ENCODE peak calls at places on chromosomes 16 and 17, in six cellular contexts. K, C, Z, F, S and G are unnamed samples.

GRCh38 chr17:4565209-4566141 is 5.1 kb upstream of the GGT6 start:
- DNase-seq in Z (peak), F (peak), S (peak), C (peak), K (no peak), G (peak)

GRCh38 chr17:81291662-81292061 is 3.4 kb downstream of the SLC38A10 start:
- DNase-seq in Z (peak), C (peak), K (no peak), F (peak), S (peak), G (peak)

GRCh38 chr16:68350951-68351350 is 40.1 kb downstream of the PRMT7 start:
- DNase-seq in F (no peak), Z (no peak), C (no peak), S (no peak), K (no peak), G (no peak)

GRCh38 chr17:65259281-65259680 is 122.1 kb downstream of the RGS9 start:
- DNase-seq in C (no peak), K (no peak), S (no peak), F (no peak), Z (no peak), G (no peak)

GRCh38 chr17:76136276-76137025 is 4.6 kb downstream of the FOXJ1 start:
- DNase-seq in Z (no peak), K (no peak), F (no peak), S (peak), C (no peak), G (no peak)

GRCh38 chr16:67883872-67884261 is 818 bp upstream of the NRN1L start:
- DNase-seq in K (no peak), Z (peak), S (peak), C (peak), F (peak), G (peak)

GRCh38 chr16:67653131-67654068 is 6.7 kb downstream of the ACD start:
- DNase-seq in Z (no peak), S (peak), F (no peak), C (peak), K (no peak), G (no peak)

GRCh38 chr16:80317132-80318098 is 223.4 kb upstream of the DYNLRB2 start:
- DNase-seq in K (no peak), S (peak), C (no peak), Z (no peak), F (peak), G (no peak)

GRCh38 chr16:67327774-67328173 is 1.2 kb downstream of the LRRC36 start:
- DNase-seq in Z (no peak), F (no peak), C (no peak), S (no peak), K (no peak), G (no peak)

GRCh38 chr17:4945176-4945943 is 3.0 kb downstream of the PFN1 start:
- DNase-seq in S (no peak), Z (peak), F (peak), K (peak), C (peak), G (peak)

GRCh38 chr17:2853722-2854580 is 57.7 kb downstream of the RAP1GAP2 start:
- DNase-seq in K (no peak), Z (peak), S (peak), F (no peak), C (peak), G (no peak)

GRCh38 chr17:59353936-59354755 is 22.7 kb downstream of the YPEL2 start:
- DNase-seq in F (no peak), K (no peak), C (no peak), Z (no peak), S (no peak), G (no peak)

GRCh38 chr17:31807846-31808245 is 51.2 kb downstream of the COPRS start:
- DNase-seq in C (no peak), F (no peak), K (no peak), Z (no peak), S (no peak), G (no peak)

GRCh38 chr17:81926451-81927144 is 937 bp downstream of the MAFG start:
- DNase-seq in C (peak), Z (peak), F (peak), K (no peak), S (peak), G (peak)

GRCh38 chr17:38783227-38783626 is 16.1 kb downstream of the PIP4K2B start:
- DNase-seq in C (no peak), S (no peak), F (no peak), Z (no peak), K (no peak), G (no peak)

GRCh38 chr16:19706846-19707245 is 11.2 kb downstream of the KNOP1 start:
- DNase-seq in C (no peak), Z (no peak), K (no peak), F (no peak), S (no peak), G (no peak)

GRCh38 chr16:48507886-48508285 is 102.1 kb downstream of the N4BP1 start:
- DNase-seq in C (no peak), Z (no peak), S (no peak), K (no peak), F (no peak), G (no peak)

GRCh38 chr17:3695723-3696411 is at the start of gene P2RX5:
- DNase-seq in C (peak), S (peak), F (no peak), Z (no peak), K (no peak), G (no peak)

GRCh38 chr16:30757316-30757715 is 4.5 kb downstream of the CFAP119 start:
- DNase-seq in K (no peak), Z (no peak), S (no peak), F (no peak), C (no peak), G (no peak)

GRCh38 chr17:7079581-7080444 is at the start of gene CLEC10A:
- DNase-seq in C (peak), Z (no peak), F (no peak), K (no peak), S (no peak), G (no peak)

GRCh38 chr17:7081341-7082062 is 1.5 kb upstream of the CLEC10A start:
- DNase-seq in S (no peak), K (no peak), Z (no peak), F (no peak), C (no peak), G (no peak)

GRCh38 chr17:7080445-7081041 is 492 bp upstream of the CLEC10A start:
- DNase-seq in S (no peak), C (no peak), F (no peak), K (no peak), Z (no peak), G (no peak)

GRCh38 chr17:7083592-7083991 is 3.5 kb upstream of the CLEC10A start:
- DNase-seq in F (no peak), Z (no peak), C (no peak), K (no peak), S (no peak), G (no peak)

DNA sequence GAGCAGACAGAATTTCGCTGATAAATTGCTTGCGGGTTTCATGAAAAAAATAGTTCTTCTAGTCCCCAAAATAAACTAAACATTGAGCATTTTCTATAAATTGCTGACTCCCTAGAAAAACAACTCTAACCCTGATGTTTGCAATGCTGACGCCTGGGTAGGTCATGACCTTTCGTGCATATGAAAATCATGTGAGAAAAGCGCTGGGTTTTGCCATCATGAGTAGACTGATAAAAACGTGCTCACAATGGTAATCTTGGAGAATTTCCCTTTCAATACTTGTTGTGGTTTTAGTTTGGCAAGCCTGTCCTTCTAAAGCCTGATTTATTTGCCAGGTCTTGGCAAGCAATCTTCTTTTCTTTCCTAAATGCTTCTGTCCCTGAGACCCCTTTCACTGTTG is 4.0 kb upstream of the CLEC10A start:
- DNase-seq in Z (no peak), S (no peak), C (no peak), K (no peak), F (no peak), G (no peak)
- TF ChIP-seq RAD21 in Z (no peak), S (no peak), C (no peak), K (no peak), F (no peak), G (no peak)

GRCh38 chr17:8122923-8123694 is 797 bp downstream of the HES7 start:
- DNase-seq in F (no peak), C (no peak), Z (peak), S (peak), K (no peak), G (no peak)
- TF ChIP-seq REST in F (no peak), C (no peak), Z (no peak), S (no peak), K (no peak), G (no peak)

DNA sequence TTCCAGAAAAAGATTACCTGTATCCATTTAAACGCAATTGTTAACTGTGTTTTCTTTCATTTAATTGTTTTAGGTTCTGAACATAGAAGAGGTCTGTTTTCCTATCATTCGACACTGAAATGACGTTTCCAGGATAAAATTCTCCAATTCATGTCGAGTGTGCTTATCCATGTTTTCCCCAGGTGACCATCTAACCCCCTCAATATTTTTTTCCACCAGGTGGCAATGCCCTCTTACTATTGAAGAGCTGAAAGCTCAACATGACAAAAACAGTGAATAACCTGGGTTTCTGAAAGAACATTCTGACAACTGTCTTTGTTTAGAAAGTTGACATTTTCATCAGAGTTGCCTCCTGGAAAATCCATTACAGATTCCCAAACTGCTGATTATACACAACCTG is 948.7 kb downstream of the KCNJ2 start:
- DNase-seq in Z (peak), K (no peak), S (peak), C (no peak), F (no peak), G (peak)
- TF ChIP-seq RAD21 in Z (peak), K (peak), S (peak), C (no peak), F (no peak), G (peak)

DNA sequence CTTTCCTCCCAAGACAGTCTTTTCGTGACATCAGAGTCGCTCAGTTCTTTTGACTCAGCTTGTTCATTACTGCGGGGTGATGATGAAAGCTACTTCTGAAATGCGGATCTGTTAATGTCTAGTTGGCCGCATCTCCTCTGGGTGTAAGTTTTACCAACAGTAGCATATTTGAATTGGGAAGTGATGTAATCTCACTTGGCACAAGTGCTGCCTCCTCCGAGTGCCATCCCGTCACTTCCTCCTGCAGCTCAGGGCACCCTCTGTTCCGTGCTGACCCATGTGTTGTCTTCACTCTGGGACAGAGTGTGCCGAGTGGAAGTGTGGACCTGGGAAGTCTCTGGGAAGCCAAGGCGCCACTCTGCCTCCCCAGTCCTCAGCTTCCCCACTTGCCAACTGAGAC is 8.9 kb downstream of the ADAD2 start:
- DNase-seq in Z (no peak), S (no peak), F (no peak), C (no peak), K (no peak), G (no peak)
- TF ChIP-seq REST in Z (no peak), S (no peak), F (no peak), C (no peak), K (no peak), G (no peak)

GRCh38 chr17:51761105-51761504 is 397.4 kb downstream of the CA10 start:
- DNase-seq in C (no peak), F (no peak), S (no peak), K (no peak), Z (no peak), G (no peak)

GRCh38 chr17:51765558-51766145 is 392.9 kb downstream of the CA10 start:
- DNase-seq in S (no peak), C (no peak), Z (no peak), F (no peak), K (no peak), G (no peak)

GRCh38 chr17:51768706-51769105 is 389.8 kb downstream of the CA10 start:
- DNase-seq in C (no peak), F (no peak), K (no peak), S (no peak), Z (no peak), G (no peak)

GRCh38 chr17:51767287-51767686 is 391.2 kb downstream of the CA10 start:
- DNase-seq in K (no peak), F (no peak), S (no peak), Z (no peak), C (no peak), G (no peak)

GRCh38 chr17:51764387-51764971 is 394.0 kb downstream of the CA10 start:
- DNase-seq in S (peak), F (peak), K (peak), C (peak), Z (peak), G (peak)
- TF ChIP-seq RAD21 in S (peak), F (peak), K (peak), C (peak), Z (peak), G (peak)

GRCh38 chr17:40103742-40104095 is 3.3 kb upstream of the NR1D1 start:
- DNase-seq in C (no peak), S (no peak), K (no peak), Z (no peak), F (no peak), G (no peak)

GRCh38 chr17:40106089-40106759 is 5.8 kb upstream of the NR1D1 start:
- DNase-seq in K (no peak), C (no peak), F (no peak), Z (no peak), S (no peak), G (no peak)

GRCh38 chr17:40103082-40103741 is 2.8 kb upstream of the NR1D1 start:
- DNase-seq in F (no peak), K (no peak), C (no peak), S (no peak), Z (no peak), G (no peak)

GRCh38 chr17:40106760-40107265 is 6.4 kb upstream of the NR1D1 start:
- DNase-seq in C (no peak), Z (no peak), K (no peak), S (no peak), F (no peak), G (no peak)

GRCh38 chr17:40104570-40105471 is 4.4 kb upstream of the NR1D1 start:
- DNase-seq in S (no peak), K (no peak), Z (no peak), C (no peak), F (no peak), G (no peak)
- TF ChIP-seq REST in S (no peak), K (no peak), Z (no peak), C (no peak), F (no peak), G (no peak)

DNA sequence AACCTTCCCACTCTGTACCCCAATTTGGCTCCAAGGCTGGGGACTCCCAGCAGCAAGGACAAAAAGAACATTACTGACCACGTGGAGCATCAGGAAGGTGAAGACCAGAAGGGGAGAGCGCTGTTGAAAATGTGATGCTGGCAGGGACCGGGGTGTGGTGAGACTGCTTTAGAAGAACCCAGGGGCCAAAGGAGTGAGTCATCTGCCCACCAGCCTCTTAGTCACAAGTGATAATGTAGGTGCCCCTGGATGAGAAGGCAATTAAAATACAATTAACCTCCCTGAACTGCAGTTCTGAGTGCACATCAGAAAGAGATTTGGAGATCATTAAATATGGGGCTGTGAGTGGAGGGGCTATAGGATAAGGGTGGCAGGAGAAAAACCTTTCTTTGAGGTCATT is 366.6 kb upstream of the CCL2 start:
- DNase-seq in Z (no peak), S (no peak), C (peak), F (no peak), K (no peak), G (no peak)
- TF ChIP-seq RAD21 in Z (no peak), S (no peak), C (no peak), F (no peak), K (no peak), G (no peak)